ENCODE peak calls at places on chromosomes 7 and 10, in four cellular contexts. F is GM23248, U is pancreas, R is left ventricle myocardium inferior. L is an unnamed sample.
A peak's percentile ranks its signal among the peaks of the same experiment; 100 is the strongest.

GRCh38 chr10:96448021-96448457 is 65.7 kb downstream of the TLL2 start:
- DNase-seq in F (no peak), R (peak; percentile 84), U (no peak), L (no peak)

GRCh38 chr7:2820508-2820934 is 23.6 kb downstream of the GNA12 start:
- DNase-seq in U (peak; percentile 55), R (peak; percentile 67), F (peak; percentile 94), L (peak; percentile 64)

GRCh38 chr7:5598769-5599371 is 175.2 kb upstream of the TNRC18 start:
- DNase-seq in R (no peak), F (peak; percentile 60), U (no peak), L (no peak)

GRCh38 chr10:78177013-78177370 is 143.3 kb downstream of the RPS24 start:
- DNase-seq in U (no peak), F (no peak), R (no peak), L (no peak)

GRCh38 chr7:51369746-51370145 is 53.1 kb upstream of the COBL start:
- DNase-seq in R (no peak), F (peak; percentile 37), U (no peak), L (no peak)

GRCh38 chr7:43906327-43907010 is at the start of gene URGCP:
- DNase-seq in F (peak; percentile 83), U (peak; percentile 58), R (peak; percentile 59), L (no peak)

GRCh38 chr10:101001225-101002035 is 1.8 kb downstream of the LZTS2 start:
- DNase-seq in F (peak; percentile 97), R (peak; percentile 91), U (peak; percentile 70), L (no peak)

GRCh38 chr7:157183832-157184231 is 45.1 kb downstream of the UBE3C start:
- DNase-seq in R (no peak), F (no peak), U (no peak), L (no peak)

GRCh38 chr7:87543623-87544022 is 57.1 kb downstream of the ABCB1 start:
- DNase-seq in R (no peak), F (peak; percentile 10), U (no peak), L (no peak)

GRCh38 chr7:33831389-33832118 is 73.8 kb upstream of the BMPER start:
- DNase-seq in R (peak; percentile 29), F (peak; percentile 84), U (no peak), L (no peak)

GRCh38 chr10:44857363-44858016 is 53.6 kb upstream of the TMEM72 start:
- DNase-seq in F (peak; percentile 81), U (peak; percentile 48), R (peak; percentile 76), L (no peak)

GRCh38 chr10:50367732-50368131 is 116.4 kb upstream of the ASAH2 start:
- DNase-seq in R (no peak), U (no peak), F (peak; percentile 63), L (no peak)

GRCh38 chr10:99787782-99788181 is 5.3 kb downstream of the ABCC2 start:
- DNase-seq in U (no peak), F (no peak), R (no peak), L (no peak)

GRCh38 chr10:99787303-99787702 is 4.9 kb downstream of the ABCC2 start:
- DNase-seq in R (no peak), F (no peak), U (no peak), L (no peak)

GRCh38 chr10:99784731-99785441 is 2.4 kb downstream of the ABCC2 start:
- DNase-seq in U (no peak), R (no peak), F (peak; percentile 38), L (no peak)

GRCh38 chr10:99784025-99784730 is 1.7 kb downstream of the ABCC2 start:
- DNase-seq in U (no peak), F (peak; percentile 91), R (no peak), L (no peak)

DNA sequence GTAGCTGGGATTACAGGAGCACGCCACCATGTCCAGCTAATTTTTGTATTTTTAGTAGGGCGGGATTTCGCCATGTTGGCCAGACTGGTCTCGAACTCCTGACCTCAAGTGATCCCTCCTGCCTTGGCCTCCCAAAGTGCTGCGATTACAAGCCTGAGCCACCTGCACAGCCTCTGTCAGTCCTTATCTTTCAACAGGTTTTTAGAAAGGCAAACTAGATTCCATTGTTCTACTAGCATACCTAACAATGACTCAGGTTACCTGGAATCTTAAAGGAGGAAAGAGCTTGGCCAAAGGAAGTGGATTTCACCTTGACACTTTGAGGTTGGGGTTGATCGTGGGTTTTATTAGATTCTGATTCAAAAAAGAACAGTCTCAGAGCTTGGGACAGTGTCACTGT is 3.2 kb downstream of the ABCC2 start:
- DNase-seq in U (no peak), R (no peak), F (no peak), L (peak; percentile 26)
- H3K27ac ChIP-seq in U (no peak overlapping the region), R (no peak overlapping the region), F (no peak overlapping the region), L (peak overlapping the region; percentile 62)

GRCh38 chr7:946256-946996 is 8.1 kb downstream of the ADAP1 start:
- DNase-seq in U (no peak), R (no peak), F (no peak), L (no peak)
- H3K27ac ChIP-seq in U (peak overlapping the region; percentile 76), R (no peak overlapping the region), F (no peak overlapping the region), L (peak overlapping the region; percentile 98)

GRCh38 chr7:136513744-136514143 is 354.7 kb upstream of the CHRM2 start:
- DNase-seq in R (no peak), U (no peak), F (no peak), L (no peak)

GRCh38 chr7:136514776-136515175 is 353.7 kb upstream of the CHRM2 start:
- DNase-seq in U (no peak), R (no peak), F (no peak), L (no peak)

GRCh38 chr7:136509466-136509865 is 359.0 kb upstream of the CHRM2 start:
- DNase-seq in R (no peak), U (no peak), F (no peak), L (no peak)
- H3K27ac ChIP-seq in R (no peak overlapping the region), U (no peak overlapping the region), F (no peak overlapping the region), L (no peak overlapping the region)

GRCh38 chr7:96310106-96310505 is 11.8 kb downstream of the SLC25A13 start:
- DNase-seq in F (peak; percentile 12), R (no peak), U (no peak), L (no peak)

GRCh38 chr7:96311967-96312366 is 9.9 kb downstream of the SLC25A13 start:
- DNase-seq in F (peak; percentile 25), U (no peak), R (peak; percentile 37), L (no peak)

GRCh38 chr7:96313940-96314339 is 8.0 kb downstream of the SLC25A13 start:
- DNase-seq in U (no peak), R (no peak), F (no peak), L (no peak)

GRCh38 chr7:96314402-96315108 is 7.3 kb downstream of the SLC25A13 start:
- DNase-seq in R (no peak), U (no peak), F (peak; percentile 7), L (peak; percentile 78)

DNA sequence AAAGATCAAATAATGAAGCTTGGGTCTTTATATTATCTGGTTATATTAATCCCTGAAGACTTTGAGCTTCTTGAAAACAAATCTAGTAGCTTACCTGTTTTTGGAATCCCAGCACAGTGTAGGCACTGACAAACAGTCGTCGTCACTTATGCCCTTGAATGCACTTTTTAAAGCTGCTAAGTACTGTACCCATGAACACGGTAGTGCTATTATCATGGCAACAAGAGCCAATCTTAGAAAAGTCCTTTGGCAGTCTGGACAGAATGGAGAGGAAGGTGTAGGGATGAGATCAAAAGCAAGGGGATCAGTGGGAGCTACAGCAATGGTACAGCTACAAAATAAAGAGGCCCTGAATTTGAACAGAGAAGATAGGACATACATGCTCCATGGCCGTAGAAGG is 9.4 kb downstream of the SLC25A13 start:
- DNase-seq in R (no peak), F (no peak), U (no peak), L (no peak)
- H3K27ac ChIP-seq in R (peak overlapping the region; percentile 75), F (no peak overlapping the region), U (no peak overlapping the region), L (no peak overlapping the region)